ENCODE peak calls at places on chromosomes 2 and 18, in five cellular contexts. G, Y, J, K and W are unnamed samples.

GRCh38 chr2:110101911-110102774 is 13.5 kb downstream of the MALL start:
- DNase-seq in G (peak; percentile 9), Y (no peak), K (no peak), J (no peak), W (no peak)

GRCh38 chr2:100235098-100235497 is 87.2 kb downstream of the LONRF2 start:
- DNase-seq in G (no peak), K (peak; percentile 5), J (no peak), Y (no peak), W (peak; percentile 10)

GRCh38 chr18:22489694-22490093 is 72.0 kb upstream of the CTAGE1 start:
- DNase-seq in Y (no peak), K (no peak), J (no peak), G (no peak), W (no peak)

GRCh38 chr2:62410015-62410453 is 96.0 kb downstream of the TMEM17 start:
- DNase-seq in J (peak; percentile 20), G (no peak), Y (no peak), K (no peak), W (no peak)

GRCh38 chr2:154710078-154710477 is 11.6 kb downstream of the KCNJ3 start:
- DNase-seq in K (no peak), J (no peak), Y (no peak), G (no peak), W (no peak)

GRCh38 chr2:189487283-189488280 is 46.3 kb downstream of the WDR75 start:
- DNase-seq in Y (no peak), J (no peak), G (no peak), K (no peak), W (no peak)

GRCh38 chr2:189304360-189304759 is 124.8 kb upstream of the COL5A2 start:
- DNase-seq in K (no peak), G (no peak), J (no peak), Y (no peak), W (no peak)

GRCh38 chr18:79904357-79905147 is 46.9 kb downstream of the SLC66A2 start:
- DNase-seq in K (no peak), G (peak; percentile 79), J (no peak), Y (no peak), W (no peak)

GRCh38 chr18:64678048-64678447 is 529.2 kb upstream of the LINC00305 start:
- DNase-seq in G (no peak), Y (no peak), J (no peak), K (no peak), W (no peak)

GRCh38 chr2:174485763-174486613 is 841 bp downstream of the GPR155 start:
- DNase-seq in J (no peak), K (peak; percentile 3), Y (peak; percentile 53), G (peak; percentile 77), W (no peak)